ENCODE peak calls at places on chromosomes 2 and 18, in seven cellular contexts. One of them, this sample, is unnamed. For H3K36me3, the result is how much of the 10 kb centered on the place peaks cover.

GRCh38 chr2:12587729-12588522 is 128.8 kb upstream of the TRIB2 start:
- DNase-seq in Peyer's patch: peak
- DNase-seq in spleen: no peak
- DNase-seq in endodermal cell: no peak
- DNase-seq in left ventricle myocardium inferior: no peak
- DNase-seq in adipocyte: peak
- DNase-seq in CD4-positive, alpha-beta memory T cell: no peak
- DNase-seq in this sample: peak

GRCh38 chr18:72375628-72376027 is 168.5 kb downstream of the CBLN2 start:
- DNase-seq in Peyer's patch: no peak
- DNase-seq in spleen: no peak
- DNase-seq in endodermal cell: no peak
- DNase-seq in adipocyte: peak
- DNase-seq in left ventricle myocardium inferior: no peak
- DNase-seq in CD4-positive, alpha-beta memory T cell: no peak
- DNase-seq in this sample: no peak

GRCh38 chr2:50347355-50348044 is 684.4 kb downstream of the NRXN1 start:
- DNase-seq in Peyer's patch: no peak
- DNase-seq in CD4-positive, alpha-beta memory T cell: no peak
- DNase-seq in spleen: peak
- DNase-seq in adipocyte: peak
- DNase-seq in left ventricle myocardium inferior: no peak
- DNase-seq in endodermal cell: peak
- DNase-seq in this sample: no peak

GRCh38 chr2:63399171-63399570 is 189.1 kb downstream of the WDPCP start:
- DNase-seq in Peyer's patch: no peak
- DNase-seq in endodermal cell: peak
- DNase-seq in left ventricle myocardium inferior: no peak
- DNase-seq in CD4-positive, alpha-beta memory T cell: no peak
- DNase-seq in spleen: no peak
- DNase-seq in adipocyte: no peak
- DNase-seq in this sample: no peak

GRCh38 chr18:63907649-63908048 is at the start of gene SERPINB10:
- DNase-seq in CD4-positive, alpha-beta memory T cell: no peak
- DNase-seq in endodermal cell: no peak
- DNase-seq in Peyer's patch: no peak
- DNase-seq in left ventricle myocardium inferior: no peak
- DNase-seq in spleen: no peak
- DNase-seq in adipocyte: no peak
- DNase-seq in this sample: no peak

GRCh38 chr18:6624271-6624670 is 105.2 kb upstream of the ARHGAP28 start:
- DNase-seq in left ventricle myocardium inferior: no peak
- DNase-seq in CD4-positive, alpha-beta memory T cell: no peak
- DNase-seq in adipocyte: peak
- DNase-seq in Peyer's patch: no peak
- DNase-seq in spleen: no peak
- DNase-seq in endodermal cell: no peak
- DNase-seq in this sample: no peak

GRCh38 chr2:59584958-59585357 is 968.5 kb downstream of the BCL11A start:
- DNase-seq in adipocyte: no peak
- DNase-seq in Peyer's patch: no peak
- DNase-seq in left ventricle myocardium inferior: no peak
- DNase-seq in CD4-positive, alpha-beta memory T cell: no peak
- DNase-seq in endodermal cell: peak
- DNase-seq in spleen: no peak
- DNase-seq in this sample: no peak

GRCh38 chr2:31122133-31122532 is 16.1 kb downstream of the GALNT14 start:
- DNase-seq in left ventricle myocardium inferior: no peak
- DNase-seq in endodermal cell: no peak
- DNase-seq in spleen: no peak
- DNase-seq in adipocyte: no peak
- DNase-seq in Peyer's patch: no peak
- DNase-seq in CD4-positive, alpha-beta memory T cell: no peak
- DNase-seq in this sample: no peak

GRCh38 chr2:209253544-209253943 is 170.3 kb upstream of the MAP2 start:
- DNase-seq in CD4-positive, alpha-beta memory T cell: no peak
- DNase-seq in adipocyte: no peak
- DNase-seq in spleen: no peak
- DNase-seq in left ventricle myocardium inferior: no peak
- DNase-seq in Peyer's patch: no peak
- DNase-seq in endodermal cell: no peak
- DNase-seq in this sample: no peak

GRCh38 chr2:185813707-185814106 is 75.1 kb downstream of the FSIP2 start:
- DNase-seq in CD4-positive, alpha-beta memory T cell: no peak
- DNase-seq in endodermal cell: no peak
- DNase-seq in Peyer's patch: no peak
- DNase-seq in adipocyte: no peak
- DNase-seq in left ventricle myocardium inferior: no peak
- DNase-seq in spleen: no peak
- DNase-seq in this sample: no peak

GRCh38 chr2:70199320-70199864 is 8.6 kb upstream of the C2orf42 start:
- DNase-seq in adipocyte: no peak
- DNase-seq in endodermal cell: no peak
- DNase-seq in Peyer's patch: no peak
- DNase-seq in spleen: no peak
- DNase-seq in CD4-positive, alpha-beta memory T cell: no peak
- DNase-seq in left ventricle myocardium inferior: no peak
- DNase-seq in this sample: no peak

GRCh38 chr2:232365621-232366321 is 12.8 kb upstream of the ALPP start:
- DNase-seq in left ventricle myocardium inferior: no peak
- DNase-seq in adipocyte: peak
- DNase-seq in spleen: peak
- DNase-seq in endodermal cell: peak
- DNase-seq in Peyer's patch: peak
- DNase-seq in CD4-positive, alpha-beta memory T cell: no peak
- DNase-seq in this sample: no peak

GRCh38 chr2:55019547-55020258 is 30.5 kb downstream of the RTN4 start:
- DNase-seq in CD4-positive, alpha-beta memory T cell: no peak
- DNase-seq in Peyer's patch: no peak
- DNase-seq in endodermal cell: no peak
- DNase-seq in spleen: no peak
- DNase-seq in left ventricle myocardium inferior: no peak
- DNase-seq in adipocyte: no peak
- DNase-seq in this sample: no peak

GRCh38 chr2:144330951-144331651 is 188.8 kb downstream of the ZEB2 start:
- DNase-seq in spleen: no peak
- DNase-seq in endodermal cell: no peak
- DNase-seq in adipocyte: peak
- DNase-seq in left ventricle myocardium inferior: no peak
- DNase-seq in Peyer's patch: no peak
- DNase-seq in CD4-positive, alpha-beta memory T cell: peak
- DNase-seq in this sample: no peak

GRCh38 chr2:237042101-237042500 is 43.6 kb upstream of the COPS8 start:
- DNase-seq in CD4-positive, alpha-beta memory T cell: no peak
- DNase-seq in Peyer's patch: no peak
- DNase-seq in endodermal cell: peak
- DNase-seq in adipocyte: no peak
- DNase-seq in spleen: no peak
- DNase-seq in left ventricle myocardium inferior: no peak
- DNase-seq in this sample: no peak

GRCh38 chr2:96147593-96148201 is 2.5 kb upstream of the DUSP2 start:
- DNase-seq in CD4-positive, alpha-beta memory T cell: no peak
- DNase-seq in left ventricle myocardium inferior: no peak
- DNase-seq in adipocyte: no peak
- DNase-seq in Peyer's patch: peak
- DNase-seq in spleen: peak
- DNase-seq in endodermal cell: peak
- DNase-seq in this sample: peak

GRCh38 chr2:235661952-235662351 is 168.1 kb downstream of the AGAP1 start:
- DNase-seq in Peyer's patch: no peak
- DNase-seq in CD4-positive, alpha-beta memory T cell: no peak
- DNase-seq in left ventricle myocardium inferior: no peak
- DNase-seq in spleen: no peak
- DNase-seq in endodermal cell: no peak
- DNase-seq in adipocyte: no peak
- DNase-seq in this sample: no peak

GRCh38 chr18:400466-400865 is 100.0 kb downstream of the COLEC12 start:
- DNase-seq in CD4-positive, alpha-beta memory T cell: no peak
- DNase-seq in Peyer's patch: peak
- DNase-seq in spleen: no peak
- DNase-seq in endodermal cell: no peak
- DNase-seq in adipocyte: peak
- DNase-seq in left ventricle myocardium inferior: no peak
- DNase-seq in this sample: no peak

GRCh38 chr2:177265386-177265690 is 811 bp upstream of the NFE2L2 start:
- DNase-seq in CD4-positive, alpha-beta memory T cell: no peak
- DNase-seq in left ventricle myocardium inferior: peak
- DNase-seq in endodermal cell: no peak
- DNase-seq in Peyer's patch: peak
- DNase-seq in adipocyte: peak
- DNase-seq in spleen: no peak
- DNase-seq in this sample: no peak

GRCh38 chr2:238989484-238989883 is 141.6 kb downstream of the TWIST2 start:
- DNase-seq in CD4-positive, alpha-beta memory T cell: no peak
- DNase-seq in adipocyte: no peak
- DNase-seq in Peyer's patch: peak
- DNase-seq in spleen: no peak
- DNase-seq in left ventricle myocardium inferior: no peak
- DNase-seq in endodermal cell: peak
- DNase-seq in this sample: no peak

GRCh38 chr2:223930002-223930976 is 14.8 kb downstream of the WDFY1 start:
- DNase-seq in spleen: peak
- DNase-seq in left ventricle myocardium inferior: peak
- DNase-seq in Peyer's patch: peak
- DNase-seq in endodermal cell: peak
- DNase-seq in adipocyte: no peak
- DNase-seq in CD4-positive, alpha-beta memory T cell: no peak
- DNase-seq in this sample: peak

GRCh38 chr2:201452058-201452736 is 657 bp downstream of the STRADB start:
- DNase-seq in CD4-positive, alpha-beta memory T cell: no peak
- DNase-seq in adipocyte: peak
- DNase-seq in spleen: no peak
- DNase-seq in endodermal cell: no peak
- DNase-seq in left ventricle myocardium inferior: no peak
- DNase-seq in Peyer's patch: no peak
- DNase-seq in this sample: no peak

GRCh38 chr18:61466736-61467135 is 133.5 kb downstream of the CDH20 start:
- DNase-seq in left ventricle myocardium inferior: no peak
- DNase-seq in spleen: no peak
- DNase-seq in adipocyte: no peak
- DNase-seq in CD4-positive, alpha-beta memory T cell: no peak
- DNase-seq in endodermal cell: no peak
- DNase-seq in Peyer's patch: no peak
- DNase-seq in this sample: no peak

GRCh38 chr2:42169869-42170465 is 814 bp downstream of the EML4 start:
- DNase-seq in adipocyte: peak
- DNase-seq in spleen: no peak
- DNase-seq in Peyer's patch: no peak
- DNase-seq in left ventricle myocardium inferior: no peak
- DNase-seq in CD4-positive, alpha-beta memory T cell: peak
- DNase-seq in endodermal cell: no peak
- DNase-seq in this sample: no peak

DNA sequence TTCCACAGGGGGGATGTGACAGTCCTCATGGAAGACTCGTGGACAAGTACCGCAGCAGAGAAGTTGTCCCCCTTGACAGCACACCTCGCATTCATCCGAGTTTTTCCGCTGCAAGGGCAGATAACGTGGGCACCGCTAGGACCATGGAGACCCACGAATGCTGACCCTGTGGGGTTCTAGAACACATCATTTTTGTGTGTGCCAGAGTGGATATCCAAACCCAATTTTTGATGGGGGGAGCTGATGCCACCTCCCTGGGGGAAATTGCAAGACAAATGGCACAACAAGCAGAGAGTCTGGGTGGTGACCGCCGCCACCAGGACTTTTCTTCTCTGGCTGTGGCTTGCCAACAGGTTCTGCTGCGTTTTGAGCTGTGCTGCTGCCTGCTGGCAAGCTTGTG is 46.9 kb downstream of the SP110 start:
- DNase-seq in Peyer's patch: no peak
- DNase-seq in adipocyte: no peak
- DNase-seq in left ventricle myocardium inferior: no peak
- DNase-seq in spleen: no peak
- DNase-seq in CD4-positive, alpha-beta memory T cell: no peak
- DNase-seq in endodermal cell: no peak
- DNase-seq in this sample: no peak
- H3K36me3 ChIP-seq in Peyer's patch: under half
- H3K36me3 ChIP-seq in adipocyte: under half
- H3K36me3 ChIP-seq in left ventricle myocardium inferior: half or more
- H3K36me3 ChIP-seq in spleen: half or more
- H3K36me3 ChIP-seq in CD4-positive, alpha-beta memory T cell: half or more
- H3K36me3 ChIP-seq in endodermal cell: under half
- H3K36me3 ChIP-seq in this sample: under half

DNA sequence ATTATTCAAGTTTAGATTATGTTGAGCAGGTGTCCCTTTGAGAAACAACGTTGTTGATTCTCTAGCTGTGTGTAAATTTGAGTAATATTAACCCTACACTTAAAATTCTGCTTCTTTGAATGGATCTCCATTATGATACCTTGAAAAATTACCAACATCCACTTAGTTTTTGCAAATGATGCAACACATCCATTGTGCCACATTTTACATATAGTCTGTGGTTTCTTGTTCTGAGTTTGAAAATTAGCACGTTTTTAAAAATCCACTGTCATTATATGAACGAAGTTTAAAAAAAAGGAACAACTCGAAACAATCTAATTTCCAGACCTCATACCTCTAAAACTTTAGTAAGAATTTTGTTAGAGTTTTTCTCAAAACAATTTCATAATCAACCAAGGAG is 37.7 kb downstream of the PIK3C3 start:
- DNase-seq in adipocyte: no peak
- DNase-seq in spleen: no peak
- DNase-seq in Peyer's patch: no peak
- DNase-seq in endodermal cell: no peak
- DNase-seq in CD4-positive, alpha-beta memory T cell: no peak
- DNase-seq in left ventricle myocardium inferior: no peak
- DNase-seq in this sample: no peak
- H3K36me3 ChIP-seq in adipocyte: half or more
- H3K36me3 ChIP-seq in spleen: half or more
- H3K36me3 ChIP-seq in Peyer's patch: half or more
- H3K36me3 ChIP-seq in endodermal cell: under half
- H3K36me3 ChIP-seq in CD4-positive, alpha-beta memory T cell: under half
- H3K36me3 ChIP-seq in left ventricle myocardium inferior: half or more
- H3K36me3 ChIP-seq in this sample: under half

GRCh38 chr2:57990118-57990725 is 56.4 kb upstream of the VRK2 start:
- DNase-seq in endodermal cell: no peak
- DNase-seq in CD4-positive, alpha-beta memory T cell: no peak
- DNase-seq in spleen: no peak
- DNase-seq in Peyer's patch: no peak
- DNase-seq in left ventricle myocardium inferior: no peak
- DNase-seq in adipocyte: no peak
- DNase-seq in this sample: no peak
- H3K36me3 ChIP-seq in endodermal cell: under half
- H3K36me3 ChIP-seq in CD4-positive, alpha-beta memory T cell: under half
- H3K36me3 ChIP-seq in spleen: under half
- H3K36me3 ChIP-seq in Peyer's patch: under half
- H3K36me3 ChIP-seq in left ventricle myocardium inferior: under half
- H3K36me3 ChIP-seq in adipocyte: under half
- H3K36me3 ChIP-seq in this sample: under half

GRCh38 chr2:78383576-78383975 is 641.9 kb upstream of the REG3G start:
- DNase-seq in left ventricle myocardium inferior: no peak
- DNase-seq in CD4-positive, alpha-beta memory T cell: no peak
- DNase-seq in spleen: no peak
- DNase-seq in Peyer's patch: no peak
- DNase-seq in adipocyte: no peak
- DNase-seq in endodermal cell: no peak
- DNase-seq in this sample: no peak
- H3K36me3 ChIP-seq in left ventricle myocardium inferior: under half
- H3K36me3 ChIP-seq in CD4-positive, alpha-beta memory T cell: under half
- H3K36me3 ChIP-seq in spleen: under half
- H3K36me3 ChIP-seq in Peyer's patch: under half
- H3K36me3 ChIP-seq in adipocyte: under half
- H3K36me3 ChIP-seq in endodermal cell: under half
- H3K36me3 ChIP-seq in this sample: under half

This sample was measured in aorta.